ENCODE peak calls at places on chromosomes 6 and 20, in seven cellular contexts. S is GM12878, A is HCT116, P is H1, U is SK-N-SH, Q is HepG2, Y is K562. C is an unnamed sample. For H3K4me1, the result is how much of the 10 kb centered on the place peaks cover.

GRCh38 chr20:13276945-13277582 is 56.0 kb downstream of the ISM1 start:
- DNase-seq in Y (no peak), P (no peak), S (no peak), Q (no peak), A (no peak), U (no peak), C (no peak)

GRCh38 chr6:100452998-100453397 is 11.7 kb downstream of the SIM1 start:
- DNase-seq in A (no peak), P (no peak), Q (no peak), Y (no peak), S (no peak), U (no peak), C (no peak)

GRCh38 chr20:49850463-49851233 is 38.0 kb downstream of the SLC9A8 start:
- DNase-seq in S (no peak), P (no peak), Q (no peak), A (no peak), U (no peak), Y (no peak), C (no peak)

GRCh38 chr6:4401408-4402367 is 266.3 kb upstream of the ECI2 start:
- DNase-seq in P (no peak), U (no peak), Q (no peak), A (no peak), S (no peak), Y (no peak), C (peak)

GRCh38 chr6:47446974-47447373 is 30.6 kb upstream of the CD2AP start:
- DNase-seq in S (no peak), U (no peak), A (no peak), Q (no peak), Y (peak), P (no peak), C (no peak)

GRCh38 chr20:59131541-59132285 is 31.9 kb upstream of the ZNF831 start:
- DNase-seq in U (no peak), Y (no peak), A (no peak), P (no peak), Q (no peak), S (no peak), C (no peak)

GRCh38 chr6:107740496-107741190 is 83.5 kb downstream of the SCML4 start:
- DNase-seq in Y (no peak), U (no peak), S (no peak), A (no peak), P (no peak), Q (no peak), C (no peak)

GRCh38 chr6:31898200-31899011 is 908 bp upstream of the EHMT2 start:
- DNase-seq in Q (peak), U (peak), A (peak), S (no peak), P (peak), Y (peak), C (no peak)

GRCh38 chr6:167707686-167708500 is 118.8 kb upstream of the AFDN start:
- DNase-seq in U (no peak), Y (no peak), Q (no peak), A (no peak), P (no peak), S (no peak), C (no peak)

GRCh38 chr20:7879883-7880282 is 60.4 kb downstream of the HAO1 start:
- DNase-seq in P (no peak), Q (peak), Y (no peak), S (no peak), A (no peak), U (no peak), C (no peak)

GRCh38 chr6:166567107-166567506 is 19.4 kb downstream of the RAMACL start:
- DNase-seq in Q (no peak), S (no peak), U (no peak), Y (no peak), P (no peak), A (no peak), C (peak)

GRCh38 chr20:17835240-17835940 is 133.2 kb downstream of the SNX5 start:
- DNase-seq in U (no peak), Q (no peak), P (no peak), A (peak), Y (no peak), S (no peak), C (peak)

GRCh38 chr6:36443951-36444428 is 1.2 kb downstream of the KCTD20 start:
- DNase-seq in Y (peak), A (peak), S (no peak), P (no peak), U (peak), Q (peak), C (no peak)

GRCh38 chr6:149900620-149901443 is 2.9 kb upstream of the RAET1E start:
- DNase-seq in A (no peak), P (no peak), U (no peak), S (no peak), Q (no peak), Y (no peak), C (no peak)

GRCh38 chr6:137656735-137657134 is 162.5 kb upstream of the OLIG3 start:
- DNase-seq in S (no peak), Q (no peak), A (no peak), U (no peak), Y (no peak), P (no peak), C (no peak)

GRCh38 chr6:3308106-3308505 is 49.4 kb downstream of the PSMG4 start:
- DNase-seq in A (no peak), Q (no peak), Y (no peak), S (no peak), P (no peak), U (no peak), C (no peak)

GRCh38 chr6:16316741-16317251 is 78.4 kb downstream of the GMPR start:
- DNase-seq in U (peak), Q (peak), S (no peak), Y (peak), A (peak), P (no peak), C (no peak)

GRCh38 chr6:35561113-35561512 is 48.4 kb upstream of the TULP1 start:
- DNase-seq in Q (no peak), A (no peak), U (no peak), S (no peak), P (no peak), Y (no peak), C (no peak)

GRCh38 chr6:31888281-31889258 is 8.9 kb downstream of the EHMT2 start:
- DNase-seq in Y (peak), P (peak), A (no peak), Q (no peak), U (peak), S (no peak), C (no peak)

GRCh38 chr20:19890358-19891117 is 126.6 kb upstream of the NAA20 start:
- DNase-seq in U (no peak), Y (no peak), P (no peak), A (no peak), Q (no peak), S (no peak), C (no peak)

GRCh38 chr6:155188707-155189496 is 74.9 kb upstream of the CLDN20 start:
- DNase-seq in Q (peak), Y (no peak), U (no peak), A (no peak), S (no peak), P (no peak), C (no peak)

GRCh38 chr6:84166395-84166794 is 61.0 kb downstream of the CEP162 start:
- DNase-seq in Q (no peak), P (no peak), A (no peak), Y (no peak), U (no peak), S (no peak), C (no peak)

GRCh38 chr6:33192105-33192646 is at the start of gene COL11A2:
- DNase-seq in S (no peak), U (peak), A (no peak), P (peak), Q (no peak), Y (no peak), C (no peak)

GRCh38 chr6:29681811-29682210 is 859 bp upstream of the ZFP57 start:
- DNase-seq in Q (no peak), A (no peak), Y (no peak), S (no peak), U (no peak), P (no peak), C (no peak)

GRCh38 chr6:159833556-159833955 is 33.5 kb downstream of the PNLDC1 start:
- DNase-seq in U (no peak), Q (no peak), S (no peak), Y (no peak), P (no peak), A (no peak), C (no peak)

GRCh38 chr6:119289651-119290050 is 59.9 kb downstream of the MAN1A1 start:
- DNase-seq in Q (no peak), Y (no peak), S (no peak), U (no peak), P (no peak), A (no peak), C (no peak)

GRCh38 chr6:1763411-1763810 is 153.7 kb downstream of the FOXC1 start:
- DNase-seq in P (no peak), A (no peak), U (no peak), S (no peak), Q (no peak), Y (no peak), C (no peak)

GRCh38 chr6:135853227-135853626 is 1.7 kb downstream of the PDE7B start:
- DNase-seq in U (no peak), Y (no peak), P (no peak), A (no peak), S (no peak), Q (no peak), C (no peak)

GRCh38 chr20:25275813-25276532 is 28.1 kb downstream of the PYGB start:
- DNase-seq in U (no peak), P (peak), A (no peak), Y (no peak), Q (no peak), S (no peak), C (no peak)

GRCh38 chr20:920306-920705 is 4.2 kb upstream of the ANGPT4 start:
- DNase-seq in P (no peak), Q (no peak), Y (no peak), U (no peak), S (no peak), A (no peak), C (no peak)

GRCh38 chr6:45003400-45003799 is 324.7 kb upstream of the RUNX2 start:
- DNase-seq in Y (no peak), U (no peak), P (no peak), Q (peak), S (no peak), A (no peak), C (no peak)

GRCh38 chr6:128112494-128112893 is 211.6 kb upstream of the THEMIS start:
- DNase-seq in S (no peak), Q (no peak), Y (no peak), U (no peak), A (no peak), P (no peak), C (no peak)

GRCh38 chr6:1202201-1202600 is 109.7 kb upstream of the FOXQ1 start:
- DNase-seq in U (no peak), S (no peak), Q (no peak), P (no peak), A (no peak), Y (no peak), C (no peak)

GRCh38 chr6:151858294-151858693 is 50.8 kb downstream of the ESR1 start:
- DNase-seq in A (no peak), S (no peak), Q (no peak), U (no peak), P (no peak), Y (no peak), C (no peak)

GRCh38 chr6:32968770-32969684 is 633 bp downstream of the BRD2 start:
- DNase-seq in A (peak), S (no peak), Q (peak), Y (peak), P (peak), U (peak), C (no peak)

GRCh38 chr6:79984261-79984660 is 20.2 kb upstream of the TTK start:
- DNase-seq in S (no peak), Q (peak), Y (no peak), U (no peak), A (peak), P (no peak), C (no peak)

GRCh38 chr6:50277774-50278173 is 228.0 kb upstream of the DEFB112 start:
- DNase-seq in P (no peak), A (no peak), U (no peak), Q (no peak), S (no peak), Y (no peak), C (no peak)

GRCh38 chr6:96186094-96186493 is 170.3 kb downstream of the FUT9 start:
- DNase-seq in U (no peak), Y (no peak), P (no peak), S (no peak), Q (no peak), A (no peak), C (no peak)

GRCh38 chr20:41038878-41039404 is 10.3 kb downstream of the TOP1 start:
- DNase-seq in U (no peak), Y (no peak), A (no peak), P (no peak), Q (peak), S (no peak), C (no peak)
- H3K4me1 ChIP-seq in U (under half), Y (under half), A (under half), P (under half), Q (half or more), S (under half), C (under half)

GRCh38 chr6:43724354-43724753 is 36.8 kb upstream of the MRPS18A start:
- DNase-seq in Q (no peak), P (no peak), Y (no peak), U (no peak), S (no peak), A (no peak), C (no peak)

GRCh38 chr6:43725643-43726580 is 38.3 kb upstream of the MRPS18A start:
- DNase-seq in P (no peak), U (no peak), Y (peak), Q (no peak), S (no peak), A (no peak), C (no peak)

GRCh38 chr6:43723737-43724295 is 36.2 kb upstream of the MRPS18A start:
- DNase-seq in S (no peak), Q (peak), U (peak), P (peak), Y (peak), A (peak), C (no peak)

GRCh38 chr6:43722920-43723565 is 35.5 kb upstream of the MRPS18A start:
- DNase-seq in P (no peak), Q (no peak), Y (no peak), A (no peak), U (no peak), S (no peak), C (no peak)

GRCh38 chr6:43724914-43725642 is 37.5 kb upstream of the MRPS18A start:
- DNase-seq in U (no peak), A (peak), P (no peak), Y (peak), Q (peak), S (peak), C (no peak)
- TF ChIP-seq CTCF in U (no peak), A (no peak), P (no peak), Y (peak), Q (peak), S (no peak), C (no peak)

GRCh38 chr6:34523441-34524206 is 32.5 kb downstream of the SPDEF start:
- DNase-seq in P (no peak), U (no peak), Q (no peak), Y (no peak), S (no peak), A (no peak), C (no peak)
- TF ChIP-seq SIN3A in P (no peak), U (no peak), Q (no peak), Y (no peak), S (no peak), A (no peak), C (no peak)

GRCh38 chr6:40933864-40934263 is 105.2 kb downstream of the UNC5CL start:
- DNase-seq in Y (no peak), Q (no peak), U (no peak), S (no peak), A (no peak), P (no peak), C (no peak)

GRCh38 chr6:40932366-40932765 is 106.7 kb downstream of the UNC5CL start:
- DNase-seq in S (no peak), Q (no peak), A (no peak), P (no peak), U (no peak), Y (no peak), C (no peak)

GRCh38 chr6:40930555-40930954 is 108.5 kb downstream of the UNC5CL start:
- DNase-seq in S (no peak), A (no peak), Q (no peak), P (no peak), U (no peak), Y (peak), C (no peak)

GRCh38 chr6:40931927-40932326 is 107.1 kb downstream of the UNC5CL start:
- DNase-seq in P (no peak), Q (no peak), S (no peak), Y (no peak), A (no peak), U (no peak), C (no peak)

GRCh38 chr6:40932953-40933352 is 106.1 kb downstream of the UNC5CL start:
- DNase-seq in A (no peak), U (no peak), Y (no peak), Q (no peak), S (no peak), P (no peak), C (no peak)
- H3K4me1 ChIP-seq in A (under half), U (under half), Y (under half), Q (under half), S (under half), P (under half), C (under half)

DNA sequence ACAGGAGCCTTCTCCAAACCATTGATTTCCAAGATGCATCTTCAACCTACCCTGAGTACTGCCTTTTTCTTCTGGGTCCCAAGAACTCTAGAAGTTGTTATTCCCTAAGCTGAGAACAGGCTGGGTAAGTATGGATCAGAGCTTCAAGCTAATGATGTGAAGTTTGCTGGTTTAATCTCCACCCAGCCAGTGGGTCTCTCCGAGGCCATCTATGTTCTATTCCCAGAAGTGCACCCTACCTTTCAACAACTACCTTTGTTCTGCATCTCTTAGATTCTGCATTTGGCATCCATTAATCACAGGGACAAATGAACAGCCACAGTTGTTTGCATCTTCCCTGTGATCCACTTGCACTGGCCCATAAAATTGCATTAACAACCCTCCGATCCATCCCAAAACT is 246.2 kb downstream of the HIVEP2 start:
- DNase-seq in U (no peak), A (peak), Y (no peak), Q (no peak), P (no peak), S (no peak), C (no peak)
- TF ChIP-seq CTCF in U (peak), A (peak), Y (no peak), Q (no peak), P (peak), S (no peak), C (peak)

GRCh38 chr6:38079107-38079506 is 259.6 kb downstream of the ZFAND3 start:
- DNase-seq in S (no peak), U (no peak), Q (no peak), Y (no peak), A (no peak), P (no peak), C (no peak)
- TF ChIP-seq SIN3A in S (no peak), U (no peak), Q (no peak), Y (no peak), A (no peak), P (no peak), C (no peak)

DNA sequence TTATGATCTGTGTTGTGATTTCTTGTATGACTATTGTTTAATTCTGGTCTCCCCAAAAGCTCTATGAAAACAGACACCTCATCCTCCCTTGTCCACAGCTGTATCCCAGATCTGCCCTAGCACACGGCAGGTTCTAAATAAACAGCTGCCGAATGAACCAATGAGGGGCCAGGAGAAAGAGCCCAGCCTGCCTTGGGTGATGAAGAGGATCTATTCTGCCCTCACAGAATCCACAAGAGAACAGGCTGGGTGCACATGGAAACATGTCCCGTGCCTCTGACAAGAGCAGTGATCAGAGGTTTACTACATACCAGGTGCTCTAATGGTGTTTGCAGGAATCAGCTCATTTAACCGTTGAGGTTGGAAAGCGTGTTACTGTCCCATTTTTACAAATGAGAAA is 15.6 kb upstream of the TLDC2 start:
- DNase-seq in Q (no peak), A (no peak), S (no peak), Y (no peak), P (no peak), U (no peak), C (no peak)
- H3K4me1 ChIP-seq in Q (half or more), A (under half), S (under half), Y (under half), P (under half), U (under half), C (under half)

C was measured in Panc1.